ENCODE peak calls at places on chromosomes 5 and 9, in four cellular contexts. S, Z, F and P are unnamed samples.

GRCh38 chr9:3455088-3455487 is 70.7 kb downstream of the RFX3 start:
- DNase-seq in S (no peak), Z (no peak), F (no peak), P (no peak)

GRCh38 chr9:28014212-28014611 is 440.9 kb upstream of the C9orf72 start:
- DNase-seq in S (no peak), Z (no peak), F (no peak), P (no peak)

GRCh38 chr5:128905225-128906110 is 59.8 kb upstream of the SLC27A6 start:
- DNase-seq in S (peak; percentile 75), Z (no peak), F (peak; percentile 54), P (peak; percentile 90)

GRCh38 chr5:142597546-142598337 is 88.1 kb downstream of the FGF1 start:
- DNase-seq in S (peak; percentile 68), Z (peak; percentile 75), F (peak; percentile 89), P (peak; percentile 89)

GRCh38 chr5:2877520-2877919 is 126.0 kb upstream of the IRX2 start:
- DNase-seq in S (no peak), Z (peak; percentile 42), F (no peak), P (no peak)

GRCh38 chr9:72863456-72864094 is 89.3 kb downstream of the ALDH1A1 start:
- DNase-seq in S (no peak), Z (no peak), F (no peak), P (no peak)

GRCh38 chr9:76868897-76869296 is 37.0 kb downstream of the PRUNE2 start:
- DNase-seq in S (no peak), Z (no peak), F (peak; percentile 2), P (no peak)

GRCh38 chr9:125626187-125626586 is 80.8 kb downstream of the MAPKAP1 start:
- DNase-seq in S (no peak), Z (no peak), F (peak; percentile 79), P (no peak)

GRCh38 chr9:122383992-122384461 is 13.2 kb downstream of the PTGS1 start:
- DNase-seq in S (no peak), Z (no peak), F (peak; percentile 96), P (peak; percentile 74)